ENCODE peak calls at places on chromosomes 13 and 19, in four cellular contexts. Y, D, L and E are unnamed samples.

GRCh38 chr19:940591-941291 is 14.9 kb downstream of the ARID3A start:
- DNase-seq in Y (peak), D (peak), L (no peak), E (no peak)

GRCh38 chr19:29113838-29114237 is 99.1 kb downstream of the UQCRFS1 start:
- DNase-seq in Y (no peak), D (no peak), L (no peak), E (no peak)

GRCh38 chr19:27671876-27672275 is 1541.1 kb downstream of the UQCRFS1 start:
- DNase-seq in Y (no peak), D (no peak), L (no peak), E (no peak)

GRCh38 chr19:14901675-14902260 is 15.8 kb upstream of the OR7A17 start:
- DNase-seq in Y (no peak), D (no peak), L (no peak), E (no peak)

GRCh38 chr19:55305491-55305890 is 19.6 kb downstream of the TMEM150B start:
- DNase-seq in Y (peak), D (peak), L (peak), E (peak)

GRCh38 chr19:18097217-18097992 is at the start of gene MAST3:
- DNase-seq in Y (peak), D (peak), L (peak), E (peak)

GRCh38 chr13:110790371-110790770 is 76.9 kb downstream of the ING1 start:
- DNase-seq in Y (no peak), D (no peak), L (no peak), E (no peak)

GRCh38 chr19:8456064-8456463 is 11.3 kb downstream of the HNRNPM start:
- DNase-seq in Y (no peak), D (no peak), L (peak), E (peak)

GRCh38 chr13:99124046-99124400 is 76.6 kb upstream of the UBAC2 start:
- DNase-seq in Y (no peak), D (no peak), L (no peak), E (no peak)

GRCh38 chr13:107770541-107770940 is 444.8 kb downstream of the LIG4 start:
- DNase-seq in Y (no peak), D (no peak), L (no peak), E (no peak)

GRCh38 chr13:27679396-27679795 is 57.7 kb downstream of the POLR1D start:
- DNase-seq in Y (no peak), D (no peak), L (no peak), E (no peak)

GRCh38 chr19:41541990-41542584 is 33.9 kb upstream of the CEACAM21 start:
- DNase-seq in Y (peak), D (peak), L (peak), E (peak)

GRCh38 chr19:10332965-10333757 is at the start of gene RAVER1:
- DNase-seq in Y (peak), D (peak), L (peak), E (peak)

GRCh38 chr19:58586131-58586765 is 13.1 kb upstream of the MZF1 start:
- DNase-seq in Y (no peak), D (peak), L (no peak), E (no peak)

GRCh38 chr13:94677799-94678198 is 34.5 kb downstream of the SOX21 start:
- DNase-seq in Y (no peak), D (no peak), L (no peak), E (peak)

GRCh38 chr19:6056801-6057650 is 53.3 kb downstream of the RFX2 start:
- DNase-seq in Y (no peak), D (peak), L (no peak), E (peak)

GRCh38 chr13:24292476-24292875 is 16.9 kb upstream of the C1QTNF9 start:
- DNase-seq in Y (no peak), D (no peak), L (no peak), E (no peak)

GRCh38 chr19:21947775-21948174 is 63.0 kb downstream of the ZNF208 start:
- DNase-seq in Y (no peak), D (no peak), L (no peak), E (peak)

GRCh38 chr13:50809133-50810090 is 34.1 kb downstream of the DLEU7 start:
- DNase-seq in Y (no peak), D (no peak), L (no peak), E (no peak)

GRCh38 chr13:50708461-50708860 is 135.0 kb downstream of the DLEU7 start:
- DNase-seq in Y (no peak), D (no peak), L (no peak), E (no peak)

GRCh38 chr13:97502192-97502591 is 68.2 kb downstream of the RAP2A start:
- DNase-seq in Y (no peak), D (peak), L (no peak), E (no peak)

GRCh38 chr19:55460670-55461258 is 678 bp downstream of the ISOC2 start:
- DNase-seq in Y (no peak), D (peak), L (peak), E (peak)

GRCh38 chr19:7294571-7295212 is 478 bp upstream of the INSR start:
- DNase-seq in Y (peak), D (peak), L (peak), E (peak)

GRCh38 chr13:40221460-40222201 is 444.8 kb downstream of the FOXO1 start:
- DNase-seq in Y (no peak), D (peak), L (no peak), E (no peak)

GRCh38 chr13:33509642-33510229 is 224.2 kb upstream of the STARD13 start:
- DNase-seq in Y (no peak), D (peak), L (peak), E (no peak)

GRCh38 chr19:15265849-15266248 is 33.6 kb upstream of the EPHX3 start:
- DNase-seq in Y (no peak), D (peak), L (peak), E (no peak)

GRCh38 chr19:30385174-30385573 is 13.0 kb downstream of the ZNF536 start:
- DNase-seq in Y (no peak), D (no peak), L (no peak), E (no peak)

GRCh38 chr13:47990920-47991466 is 10.1 kb downstream of the SUCLA2 start:
- DNase-seq in Y (no peak), D (no peak), L (no peak), E (no peak)

GRCh38 chr19:36169084-36169760 is 17.0 kb upstream of the COX7A1 start:
- DNase-seq in Y (no peak), D (no peak), L (no peak), E (no peak)

GRCh38 chr19:46932346-46932745 is 71.5 kb downstream of the ARHGAP35 start:
- DNase-seq in Y (no peak), D (no peak), L (no peak), E (no peak)